ENCODE peak calls at places on chromosomes 12 and 14, in six cellular contexts. B is H9, Q is mesenchymal stem cell, X is neuronal stem cell, U is mesendoderm, O is H1. V is an unnamed sample.

GRCh38 chr12:164207-164606 is 49.8 kb downstream of the SLC6A12 start:
- DNase-seq in U (no peak), X (no peak), Q (no peak), O (no peak), B (no peak), V (no peak)

GRCh38 chr14:102320033-102320660 is 601 bp downstream of the ZNF839 start:
- DNase-seq in Q (peak), B (no peak), U (peak), O (no peak), X (no peak), V (peak)

GRCh38 chr14:105398726-105399440 is 545 bp downstream of the TEX22 start:
- DNase-seq in Q (no peak), B (peak), O (peak), X (no peak), U (peak), V (peak)

GRCh38 chr12:116892741-116893140 is 11.5 kb upstream of the HRK start:
- DNase-seq in U (no peak), Q (no peak), X (no peak), B (no peak), O (no peak), V (no peak)

GRCh38 chr12:6268484-6269157 is 41.9 kb upstream of the PLEKHG6 start:
- DNase-seq in O (no peak), X (no peak), B (no peak), Q (no peak), U (no peak), V (no peak)

GRCh38 chr12:111467092-111467861 is 61.6 kb downstream of the SH2B3 start:
- DNase-seq in X (no peak), O (peak), B (no peak), Q (peak), U (peak), V (peak)

GRCh38 chr14:32366256-32366655 is 37.2 kb downstream of the AKAP6 start:
- DNase-seq in X (no peak), Q (peak), U (peak), O (no peak), B (no peak), V (no peak)

GRCh38 chr12:116313194-116313910 is 35.9 kb upstream of the MED13L start:
- DNase-seq in X (no peak), Q (no peak), O (no peak), B (no peak), U (no peak), V (no peak)

GRCh38 chr14:99524804-99525698 is 43.8 kb downstream of the CCNK start:
- DNase-seq in U (peak), X (no peak), B (no peak), Q (peak), O (no peak), V (peak)

GRCh38 chr12:57614178-57614947 is 3.1 kb downstream of the ARHGEF25 start:
- DNase-seq in O (peak), Q (no peak), B (peak), X (no peak), U (peak), V (peak)

GRCh38 chr12:27969901-27970390 is 2.6 kb downstream of the PTHLH start:
- DNase-seq in U (peak), B (peak), O (peak), X (peak), Q (peak), V (peak)

GRCh38 chr14:100031506-100032281 is 33.5 kb upstream of the EVL start:
- DNase-seq in B (no peak), O (no peak), X (no peak), Q (peak), U (peak), V (peak)

GRCh38 chr12:52291267-52291935 is at the start of gene KRT81:
- DNase-seq in X (no peak), U (no peak), O (no peak), B (peak), Q (no peak), V (no peak)

GRCh38 chr14:35052637-35053036 is 6.6 kb downstream of the FAM177A1 start:
- DNase-seq in O (no peak), X (no peak), B (no peak), U (no peak), Q (no peak), V (no peak)

GRCh38 chr12:131171029-131171428 is 217.3 kb downstream of the ADGRD1 start:
- DNase-seq in X (no peak), Q (no peak), U (no peak), B (no peak), O (no peak), V (no peak)

GRCh38 chr12:116045158-116045557 is 232.3 kb downstream of the MED13L start:
- DNase-seq in X (no peak), U (no peak), Q (no peak), O (no peak), B (no peak), V (no peak)

GRCh38 chr12:38138225-38139221 is 178.1 kb upstream of the ALG10B start:
- DNase-seq in B (peak), X (peak), U (peak), O (peak), Q (peak), V (peak)

DNA sequence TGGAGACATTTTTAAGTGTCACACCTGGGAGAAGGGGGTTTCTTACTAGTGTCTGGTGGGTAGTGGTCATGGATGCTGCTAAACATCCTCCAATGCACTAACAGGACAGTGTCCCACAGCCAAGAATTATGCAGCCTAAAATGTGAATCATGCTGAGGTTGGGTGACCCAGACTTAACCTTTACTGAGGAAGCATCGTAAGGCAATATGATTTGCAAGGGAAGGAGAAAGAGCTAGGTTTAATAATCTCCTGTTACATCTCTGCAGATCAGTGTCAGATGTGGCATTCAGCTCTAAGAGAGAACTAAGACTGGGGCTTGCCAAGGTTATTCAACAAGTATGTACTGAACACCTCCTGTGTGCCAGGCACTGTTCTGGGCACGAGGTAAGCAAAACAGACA is 13.7 kb upstream of the GOLGA5 start:
- DNase-seq in B (no peak), U (no peak), X (no peak), O (no peak), Q (no peak), V (peak)
- H3K23ac ChIP-seq in B (no peak), U (no peak), X (no peak), O (no peak), Q (no peak), V (no peak)

DNA sequence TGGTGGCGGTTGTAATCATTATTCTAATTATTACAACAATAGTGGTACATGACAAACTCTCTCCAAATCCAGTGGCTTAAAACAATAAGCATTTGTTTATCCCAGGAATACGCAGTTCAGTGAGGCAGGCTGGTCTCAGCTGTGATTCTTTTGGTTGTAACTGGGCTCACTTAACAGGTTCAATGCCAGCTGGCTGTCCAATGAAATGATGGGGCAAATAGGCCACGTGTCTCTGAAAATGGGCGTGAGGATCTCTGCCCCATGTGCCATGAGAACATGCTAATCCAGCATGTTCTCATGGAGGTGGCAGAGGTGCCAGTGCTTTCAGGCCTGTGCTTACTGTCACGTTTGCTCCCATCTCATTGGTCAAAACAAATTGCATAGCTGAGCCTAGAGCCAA is 73.1 kb upstream of the CLMN start:
- DNase-seq in X (no peak), O (no peak), B (no peak), Q (no peak), U (no peak), V (no peak)
- H3K23ac ChIP-seq in X (no peak), O (no peak), B (no peak), Q (no peak), U (no peak), V (no peak)

GRCh38 chr14:49585803-49586672 is at the start of gene RPS29:
- DNase-seq in O (peak), Q (peak), X (peak), U (peak), B (peak), V (peak)
- H3K23ac ChIP-seq in O (no peak), Q (no peak), X (peak), U (peak), B (no peak), V (peak)

GRCh38 chr12:4719821-4720636 is at the start of gene GALNT8:
- DNase-seq in B (no peak), Q (no peak), X (no peak), O (peak), U (peak), V (no peak)
- H3K23ac ChIP-seq in B (no peak), Q (no peak), X (no peak), O (no peak), U (no peak), V (no peak)

GRCh38 chr12:92369643-92370042 is 224.0 kb upstream of the BTG1 start:
- DNase-seq in U (no peak), O (no peak), B (no peak), Q (no peak), X (no peak), V (no peak)

GRCh38 chr12:92365333-92365732 is 219.7 kb upstream of the BTG1 start:
- DNase-seq in O (no peak), X (no peak), U (no peak), B (no peak), Q (no peak), V (no peak)

GRCh38 chr12:92365836-92366235 is 220.2 kb upstream of the BTG1 start:
- DNase-seq in B (no peak), O (no peak), Q (no peak), U (no peak), X (no peak), V (no peak)

GRCh38 chr12:92369061-92369460 is 223.4 kb upstream of the BTG1 start:
- DNase-seq in Q (no peak), X (no peak), U (no peak), O (no peak), B (no peak), V (no peak)

DNA sequence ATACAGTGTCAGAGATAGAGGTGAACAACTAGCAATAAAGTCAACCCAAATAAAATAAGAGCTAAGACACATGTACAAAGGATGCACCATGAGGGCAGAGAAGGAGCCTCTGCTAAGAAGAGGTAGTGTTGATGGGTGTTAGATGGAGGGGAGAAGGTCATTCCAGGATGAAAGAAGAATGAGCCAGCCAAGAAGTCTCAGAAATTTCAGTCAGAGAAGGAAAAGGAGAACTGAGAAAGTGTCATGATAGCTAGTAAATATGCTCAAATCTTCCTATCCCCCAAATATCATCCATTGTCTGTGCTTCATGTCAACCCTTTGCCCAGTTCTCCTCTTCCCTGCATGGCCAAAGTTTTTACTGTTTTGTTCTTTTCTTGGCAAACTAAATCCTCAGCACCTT is 225.2 kb upstream of the BTG1 start:
- DNase-seq in Q (no peak), X (no peak), U (no peak), B (no peak), O (no peak), V (no peak)
- H3K23ac ChIP-seq in Q (no peak), X (no peak), U (no peak), B (no peak), O (no peak), V (no peak)

DNA sequence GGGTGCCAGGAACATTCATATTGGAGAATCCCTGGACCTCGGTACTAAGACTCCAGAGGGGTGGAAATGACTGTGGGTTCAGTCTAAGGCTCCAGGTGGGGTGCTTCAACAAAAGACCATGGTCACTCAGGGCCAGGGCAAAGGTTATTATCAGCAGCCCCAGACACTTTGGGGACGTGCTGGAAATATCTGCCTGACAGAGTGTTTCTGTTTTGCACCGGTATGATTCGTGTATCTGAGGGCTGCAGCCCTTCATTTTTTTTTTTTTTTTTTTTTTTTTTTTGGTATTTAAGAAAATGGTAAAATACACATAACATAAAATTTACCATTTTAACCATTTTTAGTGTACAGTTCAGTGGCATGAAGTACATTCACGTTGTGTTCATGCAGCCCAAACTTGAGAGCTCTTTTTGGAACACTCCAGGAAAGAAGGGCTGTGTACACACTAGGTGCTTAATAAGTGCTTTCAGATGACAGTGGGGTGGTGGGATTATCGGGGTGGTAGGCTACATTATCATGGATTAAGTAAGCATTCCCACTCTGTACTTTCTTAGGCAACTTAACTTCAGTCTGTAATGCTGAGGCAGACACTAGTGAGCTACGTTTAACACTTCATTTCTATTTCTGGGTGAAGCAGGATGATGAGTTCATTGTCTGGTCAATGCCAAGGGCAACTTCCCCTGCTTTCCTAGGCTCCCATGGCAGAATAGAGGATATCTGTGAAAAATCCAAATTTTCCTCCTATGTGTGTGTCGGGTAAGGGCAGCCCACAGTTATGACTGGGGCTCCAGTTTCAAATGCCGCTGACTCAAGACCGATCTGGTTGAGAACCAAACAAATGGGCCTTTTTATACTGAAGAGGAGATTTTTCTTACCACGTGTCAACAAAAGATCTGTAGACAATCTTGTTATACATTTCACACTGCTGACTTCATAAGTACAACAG is 120.5 kb downstream of the CHST11 start:
- DNase-seq in B (no peak), O (no peak), Q (peak), U (no peak), X (no peak), V (peak)
- H3K23ac ChIP-seq in B (no peak), O (no peak), Q (no peak), U (no peak), X (no peak), V (peak)

GRCh38 chr12:8482446-8483080 is 26.8 kb downstream of the CLEC6A start:
- DNase-seq in X (no peak), B (no peak), O (no peak), U (peak), Q (no peak), V (no peak)

DNA sequence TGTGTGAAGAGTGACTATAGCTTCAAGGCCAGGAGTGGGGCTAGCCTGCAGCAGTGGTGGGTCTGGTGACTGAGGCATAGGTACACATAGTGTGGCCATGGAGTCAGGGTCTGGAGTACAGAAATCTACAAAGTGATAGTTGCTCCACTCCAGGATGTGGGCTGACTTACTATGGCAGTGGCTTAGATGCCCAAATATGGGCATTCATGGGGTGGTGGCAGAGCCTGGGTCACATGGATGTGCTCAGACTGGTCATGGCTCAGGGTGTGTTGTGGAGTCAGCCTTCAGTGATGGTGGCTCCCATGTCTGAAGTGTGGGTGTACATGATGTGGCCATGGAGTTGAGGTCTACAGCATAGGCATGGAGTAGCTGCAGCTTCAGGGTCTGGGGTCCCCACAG is 27.3 kb downstream of the CLEC6A start:
- DNase-seq in U (no peak), B (no peak), Q (no peak), O (no peak), X (no peak), V (no peak)
- H3K23ac ChIP-seq in U (no peak), B (no peak), Q (no peak), O (no peak), X (no peak), V (no peak)

V was measured in IMR-90.